ENCODE peak calls at places on chromosomes 7 and 10, in nine cellular contexts. G is activated CD8-positive, alpha-beta memory T cell treated with anti-CD3 and anti-CD28 coated beads, Interleukin-2, amount 50 U/mL, for 4 hours; P is HCT116; I is AG10803; B is stimulated activated CD4-positive, alpha-beta T cell treated with anti-CD3 and anti-CD28 coated beads, Interleukin-12 subunit alpha, Interleukin-12 subunit beta, amount 100 ng/mL, for 4 hours; W is activated T-helper 1 cell treated with anti-CD3 and anti-CD28 coated beads, Interleukin-12 subunit alpha, Interleukin-12 subunit beta, Interleukin-2, Interleukin-4 antibody, amounts not matched to agents 30 ng/mL and 10 ng/mL and 1 ng/mL, durations not matched to agents 14 hours and 24 hours and 36 hours; D is GM04504; L is prostate gland; S is activated T-cell treated with anti-CD3 and anti-CD28 coated beads for 24 hours. H is an unnamed sample.

GRCh38 chr10:121596668-121597503 is 1.4 kb downstream of the FGFR2 start:
- DNase-seq in G (no peak), P (no peak), I (no peak), B (no peak), W (no peak), D (no peak), L (peak), S (no peak), H (no peak)

GRCh38 chr7:131252976-131253375 is 74.7 kb upstream of the MKLN1 start:
- DNase-seq in G (no peak), P (no peak), I (no peak), B (no peak), W (no peak), D (no peak), L (no peak), S (no peak), H (no peak)

GRCh38 chr7:51278797-51279196 is 37.8 kb downstream of the COBL start:
- DNase-seq in G (no peak), P (no peak), I (no peak), B (no peak), W (no peak), D (no peak), L (no peak), S (no peak), H (no peak)

GRCh38 chr7:117072620-117073118 is 119.4 kb downstream of the ST7 start:
- DNase-seq in G (no peak), P (no peak), I (peak), B (no peak), W (no peak), D (no peak), L (peak), S (no peak), H (no peak)

GRCh38 chr7:70193514-70193913 is 595.2 kb downstream of the AUTS2 start:
- DNase-seq in G (no peak), P (no peak), I (peak), B (no peak), W (no peak), D (no peak), L (no peak), S (no peak), H (no peak)

GRCh38 chr7:46170021-46170420 is 248.9 kb upstream of the IGFBP3 start:
- DNase-seq in G (no peak), P (no peak), I (no peak), B (no peak), W (no peak), D (no peak), L (no peak), S (no peak), H (no peak)

GRCh38 chr10:72263613-72264241 is 10.0 kb upstream of the DDIT4 start:
- DNase-seq in G (no peak), P (no peak), I (no peak), B (no peak), W (no peak), D (no peak), L (peak), S (no peak), H (no peak)

GRCh38 chr10:127094984-127095383 is 101.4 kb downstream of the INSYN2A start:
- DNase-seq in G (no peak), P (no peak), I (no peak), B (no peak), W (no peak), D (no peak), L (no peak), S (no peak), H (no peak)

GRCh38 chr10:125216309-125216708 is 55.9 kb upstream of the CTBP2 start:
- DNase-seq in G (no peak), P (no peak), I (no peak), B (no peak), W (no peak), D (no peak), L (no peak), S (no peak), H (no peak)

GRCh38 chr10:120327671-120328070 is 129.4 kb upstream of the PLPP4 start:
- DNase-seq in G (no peak), P (no peak), I (no peak), B (no peak), W (no peak), D (no peak), L (no peak), S (no peak), H (no peak)

GRCh38 chr7:64993901-64994300 is 3.1 kb upstream of the ZNF117 start:
- DNase-seq in G (no peak), P (no peak), I (no peak), B (no peak), W (no peak), D (no peak), L (no peak), S (no peak), H (no peak)

GRCh38 chr10:81548160-81548559 is 326.8 kb upstream of the NRG3 start:
- DNase-seq in G (no peak), P (no peak), I (no peak), B (no peak), W (no peak), D (no peak), L (no peak), S (no peak), H (no peak)

GRCh38 chr7:143936087-143937009 is 1.3 kb downstream of the OR2F2 start:
- DNase-seq in G (no peak), P (no peak), I (peak), B (no peak), W (no peak), D (peak), L (no peak), S (no peak), H (peak)

GRCh38 chr7:1377111-1377909 is 82.0 kb downstream of the MICALL2 start:
- DNase-seq in G (no peak), P (no peak), I (no peak), B (no peak), W (no peak), D (no peak), L (no peak), S (no peak), H (no peak)

GRCh38 chr7:151872531-151873401 is 4.1 kb downstream of the PRKAG2 start:
- DNase-seq in G (no peak), P (no peak), I (no peak), B (no peak), W (no peak), D (no peak), L (no peak), S (no peak), H (no peak)

GRCh38 chr7:105234886-105235285 is 153.8 kb downstream of the SRPK2 start:
- DNase-seq in G (no peak), P (no peak), I (no peak), B (no peak), W (no peak), D (no peak), L (no peak), S (no peak), H (no peak)

GRCh38 chr7:20172736-20173334 is 44.3 kb downstream of the MACC1 start:
- DNase-seq in G (no peak), P (peak), I (peak), B (no peak), W (no peak), D (peak), L (peak), S (no peak), H (peak)

GRCh38 chr7:43307522-43307921 is 195.1 kb downstream of the HECW1 start:
- DNase-seq in G (no peak), P (no peak), I (no peak), B (no peak), W (no peak), D (no peak), L (no peak), S (no peak), H (no peak)

GRCh38 chr10:99788598-99789259 is 6.3 kb downstream of the ABCC2 start:
- DNase-seq in G (no peak), P (no peak), I (peak), B (no peak), W (no peak), D (peak), L (no peak), S (no peak), H (peak)

GRCh38 chr7:122082670-122083069 is 61.4 kb downstream of the AASS start:
- DNase-seq in G (no peak), P (no peak), I (peak), B (no peak), W (no peak), D (no peak), L (no peak), S (no peak), H (no peak)

GRCh38 chr10:26890956-26891355 is 30.2 kb upstream of the ABI1 start:
- DNase-seq in G (no peak), P (peak), I (peak), B (peak), W (peak), D (peak), L (peak), S (peak), H (peak)

H was measured in fibroblast of gingiva.